ENCODE peak calls at places on chromosome 9, in four cellular contexts. P is tibial artery, B is testis, I is fibroblast of pulmonary artery. L is an unnamed sample.

GRCh38 chr9:100066539-100066938 is 32.3 kb downstream of the ERP44 start:
- DNase-seq in B (no peak), P (no peak), I (peak; percentile 67), L (peak; percentile 78)

GRCh38 chr9:37410969-37411785 is 11.3 kb upstream of the GRHPR start:
- DNase-seq in I (no peak), P (no peak), B (no peak), L (no peak)

GRCh38 chr9:87063883-87064282 is 116.6 kb upstream of the GAS1 start:
- DNase-seq in B (no peak), P (no peak), I (peak; percentile 80), L (no peak)

GRCh38 chr9:134205636-134206316 is 41.4 kb upstream of the RNU6ATAC start:
- DNase-seq in B (no peak), I (peak; percentile 88), P (peak; percentile 65), L (peak; percentile 28)

GRCh38 chr9:107439991-107440456 is 49.5 kb downstream of the KLF4 start:
- DNase-seq in P (no peak), I (no peak), B (no peak), L (no peak)

GRCh38 chr9:105507096-105507495 is 50.8 kb upstream of the FKTN start:
- DNase-seq in B (no peak), P (no peak), I (no peak), L (no peak)

GRCh38 chr9:86794356-86795046 is 152.8 kb downstream of the GAS1 start:
- DNase-seq in B (peak; percentile 36), P (no peak), I (peak; percentile 82), L (no peak)

GRCh38 chr9:133878402-133878801 is 113.7 kb downstream of the VAV2 start:
- DNase-seq in I (no peak), P (no peak), B (no peak), L (no peak)

GRCh38 chr9:37602817-37603216 is 10.4 kb upstream of the TOMM5 start:
- DNase-seq in P (no peak), B (no peak), I (no peak), L (no peak)

GRCh38 chr9:101625871-101626270 is 31.1 kb upstream of the PPP3R2 start:
- DNase-seq in P (no peak), I (no peak), B (no peak), L (no peak)

GRCh38 chr9:111743275-111743674 is 51.5 kb downstream of the SHOC1 start:
- DNase-seq in B (no peak), I (peak; percentile 82), P (no peak), L (no peak)

GRCh38 chr9:126721531-126722098 is 83.2 kb upstream of the ZBTB43 start:
- DNase-seq in P (no peak), I (no peak), B (no peak), L (no peak)

GRCh38 chr9:113210815-113211214 is 10.3 kb downstream of the FKBP15 start:
- DNase-seq in B (peak; percentile 25), I (no peak), P (no peak), L (no peak)

GRCh38 chr9:75582870-75583269 is 307.6 kb upstream of the PCSK5 start:
- DNase-seq in P (no peak), B (no peak), I (no peak), L (no peak)
- TF ChIP-seq CTCF in P (no peak), B (no peak), I (no peak), L (no peak)

GRCh38 chr9:21267141-21267540 is 27.3 kb upstream of the IFNA14 start:
- DNase-seq in P (no peak), I (no peak), B (no peak), L (no peak)
- H3K4me3 ChIP-seq in P (no peak overlapping the region), I (no peak overlapping the region), B (no peak overlapping the region), L (no peak overlapping the region)

GRCh38 chr9:78118742-78119473 is 87.3 kb upstream of the GNAQ start:
- DNase-seq in P (no peak), B (no peak), I (peak; percentile 60), L (no peak)

GRCh38 chr9:78112004-78112403 is 80.4 kb upstream of the GNAQ start:
- DNase-seq in P (no peak), B (no peak), I (no peak), L (no peak)

GRCh38 chr9:78114581-78114980 is 83.0 kb upstream of the GNAQ start:
- DNase-seq in P (no peak), B (no peak), I (no peak), L (no peak)

GRCh38 chr9:78109075-78109474 is 77.5 kb upstream of the GNAQ start:
- DNase-seq in B (no peak), I (no peak), P (no peak), L (no peak)

DNA sequence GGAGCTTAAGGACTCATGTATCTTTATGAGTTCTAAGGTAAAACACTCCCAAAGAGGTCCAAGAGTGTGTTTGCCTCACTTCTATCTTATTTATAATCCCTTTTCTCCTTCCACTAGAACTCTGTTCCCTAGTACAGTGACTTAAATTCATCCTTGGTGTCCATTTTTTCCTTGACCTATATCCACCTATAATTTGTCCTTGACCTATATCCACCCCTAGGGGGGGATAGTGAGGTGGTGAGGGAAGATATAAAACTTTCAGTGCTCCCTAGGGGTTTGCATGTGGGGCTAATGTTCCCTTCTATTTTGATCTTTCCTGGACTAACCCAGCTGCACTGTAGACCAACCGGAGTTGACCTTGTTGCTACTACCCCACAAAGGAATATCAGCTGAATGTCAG is 83.5 kb upstream of the GNAQ start:
- DNase-seq in B (no peak), P (no peak), I (peak; percentile 7), L (peak; percentile 15)
- TF ChIP-seq CTCF in B (peak; percentile 29), P (no peak), I (peak; percentile 41), L (peak; percentile 61)

DNA sequence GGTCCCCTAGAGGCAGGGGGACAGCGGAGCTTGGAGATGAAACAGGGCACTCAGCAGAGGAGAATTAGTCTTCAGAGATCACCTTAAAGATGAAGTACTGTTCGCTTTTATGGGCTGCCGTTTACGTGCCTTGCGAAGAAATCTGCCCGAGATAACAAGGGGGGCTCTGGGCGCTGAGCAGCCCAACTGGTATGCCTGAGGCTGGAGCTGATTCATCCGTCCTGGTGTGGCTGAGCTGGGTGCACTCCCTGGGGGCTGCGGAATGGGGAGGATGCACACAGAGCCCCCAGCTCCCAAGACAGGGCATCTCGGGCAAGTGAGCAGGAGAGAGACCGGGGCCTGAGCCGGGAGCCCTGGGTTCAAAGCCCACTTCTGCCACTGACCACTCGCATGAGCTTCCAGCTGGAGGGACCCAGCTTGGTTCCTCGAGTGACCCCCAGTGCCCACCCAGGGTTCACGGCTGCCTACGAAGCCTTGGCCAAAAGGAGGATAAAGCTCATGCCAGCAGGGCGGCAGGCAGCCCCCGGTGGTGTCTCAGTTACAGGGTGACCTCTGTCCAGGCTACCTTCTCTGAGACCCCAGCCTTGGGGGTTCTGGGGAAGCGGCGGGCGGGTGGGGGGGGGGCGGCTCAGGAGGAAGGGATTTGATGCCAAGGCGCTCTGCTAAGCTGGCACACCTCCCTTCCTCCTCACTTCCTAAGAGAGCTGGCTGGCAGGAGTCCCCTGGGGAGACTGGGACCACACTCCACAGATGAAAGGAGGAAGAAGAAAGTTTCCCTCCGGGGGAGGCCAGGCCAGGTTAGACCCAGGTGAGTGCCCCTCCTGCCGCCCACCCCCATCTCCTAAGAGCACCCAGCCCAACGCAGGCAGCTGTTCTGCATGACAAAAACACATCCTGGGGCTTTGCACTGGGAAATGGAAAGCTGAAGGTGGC is 5.7 kb downstream of the FIBCD1 start:
- DNase-seq in P (no peak), B (no peak), I (peak; percentile 48), L (peak; percentile 36)
- H3K4me3 ChIP-seq in P (no peak overlapping the region), B (no peak overlapping the region), I (no peak overlapping the region), L (no peak overlapping the region)

GRCh38 chr9:6126377-6126776 is 89.2 kb upstream of the IL33 start:
- DNase-seq in B (no peak), I (no peak), P (no peak), L (no peak)
- TF ChIP-seq CTCF in B (no peak), I (no peak), P (no peak), L (no peak)

L was measured in BE2C.